ENCODE peak calls at places on chromosomes 13 and 19, in five cellular contexts. I is NCI-H510A, F is HT-29, V is activated T-helper 1 cell treated with Interleukin-2 at 50 U/mL for 16 hours, D is fibroblast of mammary gland. M is an unnamed sample.

GRCh38 chr13:37488682-37489081 is 109.9 kb downstream of the POSTN start:
- DNase-seq in I (no peak), F (no peak), V (no peak), D (peak; percentile 41), M (no peak)

GRCh38 chr13:95418946-95419345 is 117.7 kb upstream of the ABCC4 start:
- DNase-seq in I (no peak), F (no peak), V (no peak), D (no peak), M (no peak)

GRCh38 chr19:13849991-13850909 is 26.7 kb upstream of the NANOS3 start:
- DNase-seq in I (no peak), F (peak; percentile 73), V (peak; percentile 60), D (peak; percentile 62), M (no peak)

GRCh38 chr19:34664168-34664567 is 12.8 kb downstream of the SCGB2B2 start:
- DNase-seq in I (no peak), F (no peak), V (no peak), D (no peak), M (no peak)

GRCh38 chr13:65892859-65893258 is 1337.3 kb downstream of the PCDH9 start:
- DNase-seq in I (no peak), F (no peak), V (no peak), D (no peak), M (no peak)

GRCh38 chr19:50512999-50513745 is 541 bp downstream of the ASPDH start:
- DNase-seq in I (no peak), F (no peak), V (no peak), D (no peak), M (no peak)

GRCh38 chr19:45171211-45171623 is 6.8 kb downstream of the TRAPPC6A start:
- DNase-seq in I (no peak), F (no peak), V (no peak), D (no peak), M (peak; percentile 32)

GRCh38 chr19:42850981-42851717 is 28.4 kb downstream of the PSG1 start:
- DNase-seq in I (no peak), F (no peak), V (no peak), D (peak; percentile 95), M (no peak)

GRCh38 chr19:17841810-17842662 is 5.7 kb downstream of the JAK3 start:
- DNase-seq in I (no peak), F (peak; percentile 79), V (no peak), D (peak; percentile 84), M (no peak)

GRCh38 chr13:28408235-28408848 is 86.6 kb downstream of the FLT1 start:
- DNase-seq in I (no peak), F (no peak), V (no peak), D (no peak), M (no peak)

M was measured in CD4-positive, alpha-beta T cell.